ENCODE peak calls at places on chromosomes 16 and 17, in nine cellular contexts. W, B, P, M, V, K, J, N and F are unnamed samples.

GRCh38 chr16:4309833-4310266 is 6.0 kb upstream of the GLIS2 start:
- DNase-seq in W (peak), B (peak), P (peak), M (peak), V (peak), K (no peak), J (peak), N (peak), F (peak)

GRCh38 chr16:64061621-64062020 is 1060.2 kb downstream of the CDH11 start:
- DNase-seq in W (no peak), B (no peak), P (no peak), M (no peak), V (no peak), K (no peak), J (peak), N (no peak), F (no peak)

GRCh38 chr17:45168991-45169752 is 7.5 kb downstream of the HEXIM2 start:
- DNase-seq in W (no peak), B (no peak), P (no peak), M (no peak), V (no peak), K (no peak), J (no peak), N (no peak), F (no peak)

GRCh38 chr16:50306287-50306686 is 39.9 kb downstream of the ADCY7 start:
- DNase-seq in W (no peak), B (no peak), P (no peak), M (no peak), V (no peak), K (no peak), J (no peak), N (no peak), F (no peak)

GRCh38 chr16:21167929-21168602 is 9.6 kb downstream of the LDAF1 start:
- DNase-seq in W (no peak), B (no peak), P (no peak), M (no peak), V (no peak), K (no peak), J (no peak), N (no peak), F (no peak)

GRCh38 chr16:86974120-86974519 is 343.1 kb downstream of the C16orf95 start:
- DNase-seq in W (no peak), B (no peak), P (no peak), M (no peak), V (no peak), K (no peak), J (no peak), N (no peak), F (no peak)

GRCh38 chr16:85159226-85159980 is 47.1 kb upstream of the CIBAR2 start:
- DNase-seq in W (no peak), B (no peak), P (no peak), M (no peak), V (no peak), K (no peak), J (no peak), N (no peak), F (no peak)

GRCh38 chr17:59607817-59608403 is 11.8 kb upstream of the CLTC start:
- DNase-seq in W (no peak), B (no peak), P (peak), M (no peak), V (no peak), K (peak), J (no peak), N (no peak), F (no peak)

GRCh38 chr17:59298512-59298911 is 32.9 kb upstream of the YPEL2 start:
- DNase-seq in W (no peak), B (no peak), P (no peak), M (no peak), V (no peak), K (no peak), J (no peak), N (no peak), F (no peak)

GRCh38 chr16:50680907-50681885 is at the start of gene SNX20:
- DNase-seq in W (no peak), B (peak), P (peak), M (no peak), V (no peak), K (no peak), J (no peak), N (no peak), F (no peak)

DNA sequence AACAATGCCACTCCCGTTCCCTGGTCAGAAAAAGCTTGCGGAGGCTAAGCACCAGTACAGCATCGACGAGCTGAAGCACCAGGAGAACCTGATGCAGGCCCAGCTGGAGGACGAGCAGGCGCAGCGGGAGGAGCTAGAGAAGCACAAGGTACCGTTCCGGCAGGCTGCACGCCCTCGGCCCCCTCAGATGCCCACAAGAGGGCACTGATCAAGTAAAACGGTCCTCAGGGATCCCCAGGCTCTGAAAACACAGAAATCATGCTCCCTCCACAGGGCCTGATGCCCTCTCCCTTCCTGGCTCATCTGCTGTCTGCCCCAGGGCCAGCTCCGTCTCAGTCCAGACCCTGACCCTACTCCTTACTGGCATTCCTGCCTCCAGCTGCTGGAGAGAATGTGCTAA is 21.6 kb downstream of the DRC3 start:
- DNase-seq in W (peak), B (no peak), P (peak), M (no peak), V (no peak), K (no peak), J (no peak), N (no peak), F (no peak)
- TF ChIP-seq CTCF in W (peak), B (no peak), P (peak), M (peak), V (peak), K (no peak), J (peak), N (no peak), F (peak)

DNA sequence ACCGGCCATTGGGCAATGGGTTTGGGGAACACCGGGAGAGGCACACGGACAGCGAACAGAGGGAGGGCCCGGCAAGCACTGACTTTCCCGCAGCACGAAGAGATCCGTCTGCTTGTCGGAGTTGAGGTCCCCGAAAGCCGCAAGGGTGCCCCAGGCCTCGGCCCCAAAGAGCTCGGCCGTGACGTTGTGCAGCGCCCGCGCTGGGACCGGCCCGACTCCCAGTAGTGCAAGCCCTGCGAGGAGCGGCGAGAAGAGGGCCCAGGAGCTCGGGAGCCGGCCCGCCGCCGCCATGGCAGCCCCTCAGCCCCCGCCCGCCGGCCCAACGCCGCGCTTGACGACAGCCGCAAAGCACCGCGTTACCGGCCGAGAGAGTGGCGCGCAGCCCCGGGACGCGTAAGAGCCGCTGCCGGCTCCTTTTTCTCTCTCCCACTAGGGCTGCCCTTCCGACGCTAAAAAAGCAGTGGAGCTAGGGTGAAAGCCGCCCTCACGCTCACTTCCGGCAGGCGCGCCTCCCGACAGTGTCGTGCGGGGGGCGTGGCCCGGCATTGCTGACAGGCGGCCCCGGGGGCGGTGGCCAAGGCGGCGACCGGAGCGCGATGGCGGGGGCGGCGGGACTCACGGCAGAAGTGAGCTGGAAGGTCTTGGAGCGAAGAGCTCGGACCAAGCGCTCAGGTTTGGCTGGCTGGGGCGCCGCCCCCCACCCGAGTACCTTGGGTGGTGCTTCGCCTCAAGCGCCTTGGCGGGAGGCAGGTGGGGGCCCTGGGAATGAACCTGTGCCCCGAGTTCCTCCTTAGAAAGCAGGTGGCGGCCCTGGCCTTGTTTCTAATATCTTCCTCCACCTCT is at the start of the genes ITFG1 and PHKB:
- DNase-seq in W (peak), B (peak), P (peak), M (peak), V (peak), K (peak), J (peak), N (peak), F (peak)
- TF ChIP-seq CTCF in W (peak), B (no peak), P (no peak), M (peak), V (peak), K (peak), J (no peak), N (no peak), F (no peak)

GRCh38 chr17:33152793-33153192 is 140.3 kb downstream of the ASIC2 start:
- DNase-seq in W (no peak), B (no peak), P (no peak), M (no peak), V (no peak), K (no peak), J (no peak), N (no peak), F (no peak)
- TF ChIP-seq CTCF in W (no peak), B (no peak), P (no peak), M (no peak), V (no peak), K (no peak), J (no peak), N (no peak), F (no peak)

GRCh38 chr17:71959129-71959528 is 161.7 kb upstream of the SOX9 start:
- DNase-seq in W (peak), B (no peak), P (no peak), M (peak), V (no peak), K (peak), J (no peak), N (no peak), F (no peak)
- TF ChIP-seq CTCF in W (peak), B (peak), P (peak), M (peak), V (peak), K (peak), J (peak), N (peak), F (peak)

GRCh38 chr17:32731556-32732295 is 145.2 kb downstream of the MYO1D start:
- DNase-seq in W (no peak), B (no peak), P (no peak), M (no peak), V (no peak), K (no peak), J (no peak), N (no peak), F (no peak)

GRCh38 chr17:32732296-32732642 is 144.7 kb downstream of the MYO1D start:
- DNase-seq in W (no peak), B (no peak), P (no peak), M (no peak), V (no peak), K (no peak), J (no peak), N (no peak), F (no peak)

DNA sequence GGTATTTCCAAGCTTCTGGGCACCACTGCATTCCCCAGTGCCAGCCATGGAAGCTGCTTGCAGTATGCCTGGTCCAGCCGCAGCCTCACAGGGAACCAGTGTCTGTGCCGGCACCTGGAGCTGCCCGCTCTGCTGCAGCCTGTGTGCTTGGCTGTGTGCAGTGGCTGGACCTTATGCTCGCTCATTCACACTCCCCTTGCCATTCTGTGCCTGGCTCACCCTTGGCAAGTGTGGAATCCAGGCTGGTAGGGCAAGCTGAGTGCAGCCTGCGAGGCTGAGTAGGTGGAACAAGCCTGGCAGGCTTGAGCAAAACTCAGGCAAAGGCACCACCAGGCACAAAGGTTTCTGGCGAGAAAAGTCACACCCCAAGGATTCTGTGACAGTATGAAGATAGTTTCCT is 144.0 kb downstream of the MYO1D start:
- DNase-seq in W (no peak), B (no peak), P (no peak), M (no peak), V (no peak), K (no peak), J (no peak), N (no peak), F (no peak)
- TF ChIP-seq CTCF in W (no peak), B (no peak), P (no peak), M (no peak), V (no peak), K (no peak), J (no peak), N (no peak), F (no peak)